ENCODE peak calls at places on chromosomes 12 and 14, in six cellular contexts. One of them, this sample, is unnamed.
A peak's percentile ranks its signal among the peaks of the same experiment; 100 is the strongest.

GRCh38 chr14:55062517-55063351 is 11.3 kb downstream of the MAPK1IP1L start:
- DNase-seq in EL: no peak
- DNase-seq in caudate nucleus: no peak
- DNase-seq in astrocyte of the spinal cord: no peak
- DNase-seq in mesothelial cell of epicardium: no peak
- DNase-seq in glutamatergic neuron: no peak
- DNase-seq in this sample: no peak

GRCh38 chr12:124715121-124715990 is 147.9 kb upstream of the NCOR2 start:
- DNase-seq in EL: peak; percentile 46
- DNase-seq in caudate nucleus: no peak
- DNase-seq in astrocyte of the spinal cord: no peak
- DNase-seq in mesothelial cell of epicardium: no peak
- DNase-seq in glutamatergic neuron: no peak
- DNase-seq in this sample: no peak

GRCh38 chr12:49622501-49623141 is 740 bp upstream of the PRPF40B start:
- DNase-seq in EL: no peak
- DNase-seq in caudate nucleus: no peak
- DNase-seq in astrocyte of the spinal cord: no peak
- DNase-seq in mesothelial cell of epicardium: no peak
- DNase-seq in glutamatergic neuron: no peak
- DNase-seq in this sample: no peak

GRCh38 chr14:99945732-99946651 is 119.2 kb upstream of the EVL start:
- DNase-seq in EL: no peak
- DNase-seq in caudate nucleus: no peak
- DNase-seq in astrocyte of the spinal cord: no peak
- DNase-seq in mesothelial cell of epicardium: no peak
- DNase-seq in glutamatergic neuron: no peak
- DNase-seq in this sample: no peak

GRCh38 chr12:56020437-56021189 is at the start of gene IKZF4:
- DNase-seq in EL: no peak
- DNase-seq in caudate nucleus: peak; percentile 26
- DNase-seq in astrocyte of the spinal cord: peak; percentile 21
- DNase-seq in mesothelial cell of epicardium: no peak
- DNase-seq in glutamatergic neuron: peak; percentile 88
- DNase-seq in this sample: no peak

GRCh38 chr12:124906606-124907261 is 7.7 kb downstream of the UBC start:
- DNase-seq in EL: peak; percentile 87
- DNase-seq in caudate nucleus: no peak
- DNase-seq in astrocyte of the spinal cord: peak; percentile 92
- DNase-seq in mesothelial cell of epicardium: peak; percentile 58
- DNase-seq in glutamatergic neuron: peak; percentile 83
- DNase-seq in this sample: peak; percentile 84

GRCh38 chr14:42222924-42223471 is 616.3 kb downstream of the LRFN5 start:
- DNase-seq in EL: peak; percentile 5
- DNase-seq in caudate nucleus: no peak
- DNase-seq in astrocyte of the spinal cord: peak; percentile 82
- DNase-seq in mesothelial cell of epicardium: no peak
- DNase-seq in glutamatergic neuron: no peak
- DNase-seq in this sample: no peak

GRCh38 chr12:13091831-13092230 is 11.6 kb downstream of the GSG1 start:
- DNase-seq in EL: no peak
- DNase-seq in caudate nucleus: no peak
- DNase-seq in astrocyte of the spinal cord: no peak
- DNase-seq in mesothelial cell of epicardium: no peak
- DNase-seq in glutamatergic neuron: no peak
- DNase-seq in this sample: no peak

GRCh38 chr14:54189358-54190354 is 207.2 kb upstream of the CDKN3 start:
- DNase-seq in EL: peak; percentile 87
- DNase-seq in caudate nucleus: no peak
- DNase-seq in astrocyte of the spinal cord: peak; percentile 82
- DNase-seq in mesothelial cell of epicardium: no peak
- DNase-seq in glutamatergic neuron: no peak
- DNase-seq in this sample: no peak

GRCh38 chr12:218728-219590 is 5.0 kb upstream of the SLC6A12 start:
- DNase-seq in EL: no peak
- DNase-seq in caudate nucleus: no peak
- DNase-seq in astrocyte of the spinal cord: no peak
- DNase-seq in mesothelial cell of epicardium: no peak
- DNase-seq in glutamatergic neuron: no peak
- DNase-seq in this sample: no peak

GRCh38 chr12:123131879-123132402 is 18.9 kb downstream of the PITPNM2 start:
- DNase-seq in EL: no peak
- DNase-seq in caudate nucleus: no peak
- DNase-seq in astrocyte of the spinal cord: no peak
- DNase-seq in mesothelial cell of epicardium: no peak
- DNase-seq in glutamatergic neuron: no peak
- DNase-seq in this sample: peak; percentile 94

GRCh38 chr12:100877776-100878175 is 83.2 kb downstream of the ANO4 start:
- DNase-seq in EL: no peak
- DNase-seq in caudate nucleus: no peak
- DNase-seq in astrocyte of the spinal cord: no peak
- DNase-seq in mesothelial cell of epicardium: no peak
- DNase-seq in glutamatergic neuron: no peak
- DNase-seq in this sample: no peak

GRCh38 chr12:107605293-107605692 is 80.3 kb upstream of the PWP1 start:
- DNase-seq in EL: no peak
- DNase-seq in caudate nucleus: no peak
- DNase-seq in astrocyte of the spinal cord: no peak
- DNase-seq in mesothelial cell of epicardium: no peak
- DNase-seq in glutamatergic neuron: no peak
- DNase-seq in this sample: no peak

GRCh38 chr12:94186461-94187237 is 38.3 kb downstream of the PLXNC1 start:
- DNase-seq in EL: peak; percentile 67
- DNase-seq in caudate nucleus: peak; percentile 57
- DNase-seq in astrocyte of the spinal cord: peak; percentile 59
- DNase-seq in mesothelial cell of epicardium: peak; percentile 58
- DNase-seq in glutamatergic neuron: peak; percentile 91
- DNase-seq in this sample: no peak

GRCh38 chr12:4648099-4648498 is 752 bp downstream of the AKAP3 start:
- DNase-seq in EL: no peak
- DNase-seq in caudate nucleus: no peak
- DNase-seq in astrocyte of the spinal cord: no peak
- DNase-seq in mesothelial cell of epicardium: no peak
- DNase-seq in glutamatergic neuron: no peak
- DNase-seq in this sample: no peak

GRCh38 chr14:79332504-79333197 is 878.7 kb downstream of the DIO2 start:
- DNase-seq in EL: peak; percentile 16
- DNase-seq in caudate nucleus: no peak
- DNase-seq in astrocyte of the spinal cord: peak; percentile 22
- DNase-seq in mesothelial cell of epicardium: no peak
- DNase-seq in glutamatergic neuron: no peak
- DNase-seq in this sample: no peak

GRCh38 chr14:92729632-92730358 is 18.6 kb downstream of the LGMN start:
- DNase-seq in EL: peak; percentile 84
- DNase-seq in caudate nucleus: no peak
- DNase-seq in astrocyte of the spinal cord: peak; percentile 90
- DNase-seq in mesothelial cell of epicardium: no peak
- DNase-seq in glutamatergic neuron: no peak
- DNase-seq in this sample: no peak

GRCh38 chr12:44000309-44000952 is 164.6 kb downstream of the TMEM117 start:
- DNase-seq in EL: peak; percentile 59
- DNase-seq in caudate nucleus: no peak
- DNase-seq in astrocyte of the spinal cord: peak; percentile 6
- DNase-seq in mesothelial cell of epicardium: no peak
- DNase-seq in glutamatergic neuron: peak; percentile 24
- DNase-seq in this sample: no peak

GRCh38 chr14:74302160-74302628 is 540 bp downstream of the ABCD4 start:
- DNase-seq in EL: peak; percentile 54
- DNase-seq in caudate nucleus: no peak
- DNase-seq in astrocyte of the spinal cord: peak; percentile 55
- DNase-seq in mesothelial cell of epicardium: no peak
- DNase-seq in glutamatergic neuron: no peak
- DNase-seq in this sample: no peak

GRCh38 chr12:6958609-6959375 is 7.6 kb downstream of the PTPN6 start:
- DNase-seq in EL: no peak
- DNase-seq in caudate nucleus: no peak
- DNase-seq in astrocyte of the spinal cord: no peak
- DNase-seq in mesothelial cell of epicardium: no peak
- DNase-seq in glutamatergic neuron: no peak
- DNase-seq in this sample: no peak

GRCh38 chr12:101698782-101699347 is 1.4 kb downstream of the CHPT1 start:
- DNase-seq in EL: peak; percentile 23
- DNase-seq in caudate nucleus: no peak
- DNase-seq in astrocyte of the spinal cord: peak; percentile 29
- DNase-seq in mesothelial cell of epicardium: no peak
- DNase-seq in glutamatergic neuron: no peak
- DNase-seq in this sample: no peak

GRCh38 chr12:3697311-3697870 is 55.5 kb downstream of the CRACR2A start:
- DNase-seq in EL: no peak
- DNase-seq in caudate nucleus: no peak
- DNase-seq in astrocyte of the spinal cord: no peak
- DNase-seq in mesothelial cell of epicardium: no peak
- DNase-seq in glutamatergic neuron: no peak
- DNase-seq in this sample: no peak

GRCh38 chr12:58917699-58918334 is 2.5 kb downstream of the LRIG3 start:
- DNase-seq in EL: peak; percentile 23
- DNase-seq in caudate nucleus: no peak
- DNase-seq in astrocyte of the spinal cord: peak; percentile 53
- DNase-seq in mesothelial cell of epicardium: no peak
- DNase-seq in glutamatergic neuron: no peak
- DNase-seq in this sample: no peak

GRCh38 chr12:12294215-12295005 is 27.6 kb upstream of the LRP6 start:
- DNase-seq in EL: peak; percentile 26
- DNase-seq in caudate nucleus: no peak
- DNase-seq in astrocyte of the spinal cord: peak; percentile 46
- DNase-seq in mesothelial cell of epicardium: no peak
- DNase-seq in glutamatergic neuron: no peak
- DNase-seq in this sample: no peak

GRCh38 chr12:13559318-13559978 is 362.9 kb downstream of the EMP1 start:
- DNase-seq in EL: no peak
- DNase-seq in caudate nucleus: no peak
- DNase-seq in astrocyte of the spinal cord: no peak
- DNase-seq in mesothelial cell of epicardium: no peak
- DNase-seq in glutamatergic neuron: no peak
- DNase-seq in this sample: no peak

GRCh38 chr12:34295366-34296142 is 273.3 kb downstream of the ALG10 start:
- DNase-seq in EL: no peak
- DNase-seq in caudate nucleus: no peak
- DNase-seq in astrocyte of the spinal cord: no peak
- DNase-seq in mesothelial cell of epicardium: peak; percentile 11
- DNase-seq in glutamatergic neuron: no peak
- DNase-seq in this sample: no peak

GRCh38 chr12:2999265-2999841 is 40.2 kb downstream of the TEAD4 start:
- DNase-seq in EL: no peak
- DNase-seq in caudate nucleus: no peak
- DNase-seq in astrocyte of the spinal cord: no peak
- DNase-seq in mesothelial cell of epicardium: no peak
- DNase-seq in glutamatergic neuron: peak; percentile 51
- DNase-seq in this sample: no peak

GRCh38 chr14:50875359-50876090 is 3.7 kb downstream of the ABHD12B start:
- DNase-seq in EL: peak; percentile 42
- DNase-seq in caudate nucleus: no peak
- DNase-seq in astrocyte of the spinal cord: peak; percentile 52
- DNase-seq in mesothelial cell of epicardium: no peak
- DNase-seq in glutamatergic neuron: no peak
- DNase-seq in this sample: no peak

GRCh38 chr12:15788266-15789214 is 648 bp downstream of the EPS8 start:
- DNase-seq in EL: peak; percentile 51
- DNase-seq in caudate nucleus: peak; percentile 15
- DNase-seq in astrocyte of the spinal cord: peak; percentile 63
- DNase-seq in mesothelial cell of epicardium: peak; percentile 29
- DNase-seq in glutamatergic neuron: no peak
- DNase-seq in this sample: peak; percentile 46

GRCh38 chr12:70641691-70642090 is 4.5 kb upstream of the PTPRB start:
- DNase-seq in EL: no peak
- DNase-seq in caudate nucleus: no peak
- DNase-seq in astrocyte of the spinal cord: no peak
- DNase-seq in mesothelial cell of epicardium: no peak
- DNase-seq in glutamatergic neuron: no peak
- DNase-seq in this sample: no peak

GRCh38 chr12:5745251-5745888 is 199.7 kb downstream of the ANO2 start:
- DNase-seq in EL: peak; percentile 71
- DNase-seq in caudate nucleus: no peak
- DNase-seq in astrocyte of the spinal cord: peak; percentile 29
- DNase-seq in mesothelial cell of epicardium: peak; percentile 53
- DNase-seq in glutamatergic neuron: peak; percentile 83
- DNase-seq in this sample: no peak

GRCh38 chr12:57765003-57765697 is 1.7 kb downstream of the CYP27B1 start:
- DNase-seq in EL: peak; percentile 71
- DNase-seq in caudate nucleus: no peak
- DNase-seq in astrocyte of the spinal cord: no peak
- DNase-seq in mesothelial cell of epicardium: no peak
- DNase-seq in glutamatergic neuron: peak; percentile 67
- DNase-seq in this sample: peak; percentile 54

GRCh38 chr12:113191236-113191635 is 5.7 kb downstream of the RITA1 start:
- DNase-seq in EL: no peak
- DNase-seq in caudate nucleus: no peak
- DNase-seq in astrocyte of the spinal cord: no peak
- DNase-seq in mesothelial cell of epicardium: no peak
- DNase-seq in glutamatergic neuron: no peak
- DNase-seq in this sample: no peak

GRCh38 chr12:132534076-132534475 is 44.1 kb downstream of the FBRSL1 start:
- DNase-seq in EL: no peak
- DNase-seq in caudate nucleus: no peak
- DNase-seq in astrocyte of the spinal cord: no peak
- DNase-seq in mesothelial cell of epicardium: no peak
- DNase-seq in glutamatergic neuron: no peak
- DNase-seq in this sample: no peak

This sample was measured in breast epithelium.